ENCODE peak calls at places on chromosomes 11 and 22, in ten cellular contexts. N is esophagus muscularis mucosa, E is left lung, Z is colonic mucosa, F is H1, M is fibroblast of the aortic adventitia, T is heart left ventricle, Q is neural crest cell, H is right lobe of liver, O is GM23338. S is an unnamed sample.

GRCh38 chr11:32448232-32448631 is 12.9 kb upstream of the WT1 start:
- DNase-seq in N (no peak), E (no peak), Z (no peak), F (no peak), M (peak; percentile 18), T (no peak), Q (peak; percentile 16), H (no peak), O (peak; percentile 79), S (peak; percentile 14)

GRCh38 chr11:64976651-64977050 is 4.7 kb upstream of the MAJIN start:
- DNase-seq in N (no peak), E (no peak), Z (no peak), F (no peak), M (no peak), T (no peak), Q (no peak), H (no peak), O (no peak), S (no peak)

GRCh38 chr11:78438298-78438975 is 20.8 kb upstream of the GAB2 start:
- DNase-seq in N (no peak), E (no peak), Z (no peak), F (no peak), M (no peak), T (no peak), Q (no peak), H (no peak), O (no peak), S (no peak)

GRCh38 chr11:101045415-101045814 is 84.2 kb downstream of the PGR start:
- DNase-seq in N (no peak), E (no peak), Z (no peak), F (no peak), M (no peak), T (no peak), Q (no peak), H (no peak), O (no peak), S (no peak)

GRCh38 chr22:44292007-44292370 is 20.8 kb downstream of the SHISAL1 start:
- DNase-seq in N (no peak), E (no peak), Z (no peak), F (no peak), M (no peak), T (no peak), Q (no peak), H (no peak), O (peak; percentile 54), S (no peak)

GRCh38 chr11:76219243-76219642 is 12.9 kb upstream of the WNT11 start:
- DNase-seq in N (no peak), E (no peak), Z (no peak), F (no peak), M (no peak), T (no peak), Q (no peak), H (no peak), O (no peak), S (no peak)

GRCh38 chr11:129392995-129393394 is 17.3 kb downstream of the BARX2 start:
- DNase-seq in N (peak; percentile 19), E (no peak), Z (no peak), F (no peak), M (no peak), T (no peak), Q (no peak), H (no peak), O (no peak), S (no peak)

GRCh38 chr11:69770525-69770924 is 4.6 kb downstream of the FGF4 start:
- DNase-seq in N (no peak), E (no peak), Z (no peak), F (no peak), M (no peak), T (no peak), Q (no peak), H (no peak), O (peak; percentile 65), S (no peak)

GRCh38 chr11:57649826-57650738 is at the start of gene YPEL4:
- DNase-seq in N (peak; percentile 99), E (no peak), Z (no peak), F (peak; percentile 60), M (peak; percentile 76), T (peak; percentile 61), Q (no peak), H (peak; percentile 50), O (peak; percentile 69), S (peak; percentile 83)

GRCh38 chr22:28425211-28425610 is 254.4 kb downstream of the TTC28 start:
- DNase-seq in N (no peak), E (no peak), Z (no peak), F (no peak), M (no peak), T (no peak), Q (no peak), H (no peak), O (no peak), S (no peak)

GRCh38 chr11:69358398-69359080 is 64.6 kb downstream of the MYEOV start:
- DNase-seq in N (peak; percentile 70), E (no peak), Z (peak; percentile 11), F (peak; percentile 39), M (no peak), T (no peak), Q (no peak), H (no peak), O (no peak), S (no peak)

GRCh38 chr11:58178444-58178843 is 10.4 kb upstream of the OR9Q2 start:
- DNase-seq in N (no peak), E (no peak), Z (peak; percentile 34), F (no peak), M (no peak), T (no peak), Q (no peak), H (no peak), O (no peak), S (no peak)

DNA sequence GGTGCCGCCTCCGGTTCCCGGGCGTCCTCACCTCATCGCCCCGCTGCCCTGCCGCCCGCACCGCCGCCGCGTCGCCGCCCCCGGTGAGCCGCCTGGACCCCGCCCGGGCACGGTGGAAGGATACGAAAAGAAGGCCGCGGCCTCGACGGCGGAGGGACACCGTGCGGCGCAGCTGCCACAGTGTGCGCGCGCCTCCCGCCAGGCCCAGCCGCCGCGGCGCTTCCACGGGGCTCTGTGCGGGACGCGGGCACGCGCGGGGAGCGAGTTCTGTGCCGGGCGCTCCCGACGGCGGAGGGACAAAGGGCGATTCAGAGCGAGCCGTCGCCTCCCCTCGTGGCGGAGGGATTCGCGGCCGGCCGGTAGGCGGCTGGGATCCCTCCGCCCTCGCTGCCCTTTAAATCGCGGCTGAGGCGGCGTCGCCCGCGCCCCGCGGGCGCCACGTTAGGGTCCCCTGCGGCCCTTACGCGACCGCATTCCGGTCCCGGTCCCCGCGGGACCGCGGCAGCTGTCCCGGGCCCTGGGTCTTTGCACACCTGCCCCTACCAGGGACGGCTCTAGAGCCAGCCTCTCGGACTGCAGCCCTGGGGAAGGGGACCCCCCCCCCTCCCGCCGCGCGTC is 568 bp upstream of the KMT5B start:
- DNase-seq in N (peak; percentile 96), E (peak; percentile 85), Z (peak; percentile 79), F (peak; percentile 93), M (peak; percentile 93), T (peak; percentile 94), Q (peak; percentile 77), H (peak; percentile 90), O (peak; percentile 96), S (peak; percentile 91)
- TF ChIP-seq CTCF in N (no peak), E (no peak), Z (no peak), F (no peak), M (peak; percentile 2), T (no peak), Q (peak; percentile 24), H (no peak), O (no peak), S (no peak)

DNA sequence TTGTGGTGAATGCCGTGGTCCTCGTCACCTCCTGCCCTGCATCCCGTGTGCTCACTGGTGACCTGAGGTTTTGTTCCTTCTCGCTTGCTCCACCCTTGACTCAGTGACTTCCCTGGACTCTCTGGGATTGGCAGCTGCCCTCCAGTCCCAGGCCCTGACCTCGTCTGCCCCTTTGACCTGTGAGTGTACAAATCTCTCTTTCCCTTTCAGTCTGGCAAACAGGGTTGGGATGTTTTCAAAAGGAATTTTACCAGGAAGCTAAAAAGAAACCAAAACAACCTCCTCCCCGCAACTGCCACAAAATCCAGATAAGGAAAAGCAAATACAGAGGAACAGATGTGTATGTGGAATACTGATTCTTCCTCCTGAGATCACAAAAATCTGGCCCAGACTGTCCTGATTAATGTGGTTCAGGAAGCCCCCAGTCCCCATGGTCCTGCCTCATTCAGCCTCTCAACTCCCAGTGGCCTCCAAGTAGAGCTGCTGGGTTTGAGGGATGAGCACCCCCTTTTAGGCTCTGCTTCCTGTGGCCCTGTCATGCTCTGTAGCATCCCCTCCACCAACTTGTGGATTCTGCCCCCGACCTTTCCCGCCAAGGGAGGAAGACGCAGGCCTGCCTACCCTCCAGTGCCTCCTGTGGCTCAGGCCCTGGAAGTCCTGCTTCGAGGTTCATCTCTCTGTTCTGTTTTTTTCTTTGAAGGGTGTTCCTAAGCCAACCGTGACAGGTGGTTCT is 15.2 kb downstream of the ROBO4 start:
- DNase-seq in N (no peak), E (no peak), Z (peak; percentile 45), F (no peak), M (peak; percentile 56), T (peak; percentile 8), Q (no peak), H (peak; percentile 80), O (peak; percentile 30), S (no peak)
- TF ChIP-seq CTCF in N (no peak), E (no peak), Z (no peak), F (peak; percentile 9), M (no peak), T (no peak), Q (no peak), H (no peak), O (no peak), S (no peak)

GRCh38 chr11:14643697-14644395 is at the start of gene PDE3B:
- DNase-seq in N (no peak), E (peak; percentile 90), Z (peak; percentile 91), F (peak; percentile 82), M (peak; percentile 14), T (peak; percentile 82), Q (peak; percentile 73), H (peak; percentile 94), O (peak; percentile 91), S (peak; percentile 12)
- TF ChIP-seq CTCF in N (no peak), E (peak; percentile 15), Z (no peak), F (no peak), M (no peak), T (no peak), Q (no peak), H (no peak), O (peak; percentile 30), S (no peak)

GRCh38 chr11:74844072-74844471 is 95.4 kb downstream of the RNF169 start:
- DNase-seq in N (peak; percentile 64), E (peak; percentile 61), Z (no peak), F (no peak), M (no peak), T (no peak), Q (no peak), H (no peak), O (no peak), S (no peak)

GRCh38 chr11:74847895-74848294 is 99.2 kb downstream of the RNF169 start:
- DNase-seq in N (peak; percentile 88), E (no peak), Z (no peak), F (no peak), M (no peak), T (no peak), Q (no peak), H (no peak), O (no peak), S (no peak)

GRCh38 chr11:74845978-74846517 is 97.4 kb downstream of the RNF169 start:
- DNase-seq in N (no peak), E (no peak), Z (no peak), F (no peak), M (no peak), T (no peak), Q (no peak), H (no peak), O (no peak), S (no peak)

GRCh38 chr11:74844865-74845264 is 96.2 kb downstream of the RNF169 start:
- DNase-seq in N (peak; percentile 55), E (no peak), Z (no peak), F (no peak), M (no peak), T (no peak), Q (no peak), H (no peak), O (no peak), S (no peak)

GRCh38 chr11:74846770-74847169 is 98.1 kb downstream of the RNF169 start:
- DNase-seq in N (no peak), E (no peak), Z (no peak), F (no peak), M (no peak), T (no peak), Q (no peak), H (no peak), O (no peak), S (peak; percentile 38)
- TF ChIP-seq CTCF in N (no peak), E (no peak), Z (no peak), F (no peak), M (peak; percentile 35), T (no peak), Q (no peak), H (no peak), O (no peak), S (peak; percentile 23)

S was measured in fibroblast of mammary gland.